ENCODE peak calls at places on chromosomes 2 and 18, in six cellular contexts. K is GM12891, W is K562, U is GM12878, H is A549, F is heart left ventricle. O is an unnamed sample.

GRCh38 chr2:223026357-223027110 is 25.5 kb upstream of the KCNE4 start:
- DNase-seq in K (no peak), W (no peak), U (no peak), H (peak), F (no peak), O (no peak)

GRCh38 chr2:61471905-61472805 is 1.3 kb upstream of the USP34 start:
- DNase-seq in K (no peak), W (peak), U (no peak), H (no peak), F (no peak), O (no peak)

GRCh38 chr18:3608488-3608887 is 158.5 kb downstream of the TGIF1 start:
- DNase-seq in K (no peak), W (no peak), U (no peak), H (no peak), F (no peak), O (no peak)

GRCh38 chr2:18290386-18290785 is 270.1 kb downstream of the RDH14 start:
- DNase-seq in K (no peak), W (no peak), U (no peak), H (no peak), F (no peak), O (no peak)

GRCh38 chr18:8959551-8960135 is 142.9 kb upstream of the NDUFV2 start:
- DNase-seq in K (no peak), W (no peak), U (no peak), H (no peak), F (no peak), O (no peak)

GRCh38 chr2:237434916-237435315 is 21.0 kb upstream of the COL6A3 start:
- DNase-seq in K (no peak), W (peak), U (no peak), H (no peak), F (no peak), O (no peak)

GRCh38 chr2:168801961-168802824 is at the start of gene NOSTRIN:
- DNase-seq in K (no peak), W (peak), U (no peak), H (peak), F (no peak), O (peak)

GRCh38 chr2:174919886-174920595 is 85.1 kb downstream of the CHN1 start:
- DNase-seq in K (no peak), W (no peak), U (no peak), H (no peak), F (no peak), O (no peak)

GRCh38 chr2:12965540-12966269 is 249.0 kb downstream of the TRIB2 start:
- DNase-seq in K (no peak), W (peak), U (no peak), H (no peak), F (no peak), O (no peak)

GRCh38 chr2:19649785-19650380 is 251.9 kb downstream of the TTC32 start:
- DNase-seq in K (no peak), W (no peak), U (no peak), H (no peak), F (no peak), O (no peak)

GRCh38 chr2:156452971-156453370 is 16.8 kb downstream of the GPD2 start:
- DNase-seq in K (no peak), W (no peak), U (no peak), H (no peak), F (no peak), O (no peak)

GRCh38 chr18:54163458-54163857 is 61.0 kb downstream of the MBD2 start:
- DNase-seq in K (no peak), W (no peak), U (no peak), H (no peak), F (no peak), O (no peak)

GRCh38 chr2:32591669-32592463 is 36.0 kb upstream of the TTC27 start:
- DNase-seq in K (no peak), W (no peak), U (peak), H (no peak), F (no peak), O (no peak)

GRCh38 chr2:30583204-30583749 is 136.2 kb downstream of the LCLAT1 start:
- DNase-seq in K (no peak), W (no peak), U (no peak), H (no peak), F (no peak), O (no peak)

GRCh38 chr2:177328056-177328455 is 63.5 kb upstream of the NFE2L2 start:
- DNase-seq in K (no peak), W (no peak), U (no peak), H (no peak), F (no peak), O (no peak)

DNA sequence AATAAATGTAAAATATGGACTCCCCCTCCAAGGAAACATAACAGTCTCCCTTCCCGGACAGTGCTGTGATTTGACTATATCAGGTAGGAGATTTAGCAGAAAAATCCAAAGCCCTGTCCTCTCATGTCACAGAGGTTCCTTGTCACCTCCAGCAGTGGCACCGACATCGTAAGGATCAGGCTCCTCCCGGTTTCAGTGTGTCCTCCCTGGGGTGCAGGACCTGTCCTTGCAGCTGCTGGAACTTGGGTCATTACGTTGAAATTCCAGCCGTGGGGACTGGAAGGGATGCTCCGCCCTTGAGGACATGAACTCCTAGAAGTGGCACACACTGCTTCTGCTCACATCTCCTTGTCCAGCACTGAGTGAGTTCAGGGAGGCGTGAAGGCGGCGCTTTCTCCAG is 101.1 kb upstream of the ODC1 start:
- DNase-seq in K (no peak), W (no peak), U (no peak), H (no peak), F (no peak), O (no peak)
- TF ChIP-seq POLR2A in K (no peak), W (no peak), U (no peak), H (no peak), F (no peak), O (no peak)

GRCh38 chr2:134459706-134460406 is 206.0 kb downstream of the MGAT5 start:
- DNase-seq in K (no peak), W (no peak), U (no peak), H (no peak), F (peak), O (no peak)

GRCh38 chr2:134458950-134459349 is 205.1 kb downstream of the MGAT5 start:
- DNase-seq in K (no peak), W (no peak), U (no peak), H (no peak), F (peak), O (no peak)

GRCh38 chr2:134457353-134457752 is 203.5 kb downstream of the MGAT5 start:
- DNase-seq in K (no peak), W (no peak), U (no peak), H (no peak), F (peak), O (no peak)

GRCh38 chr2:134458454-134458853 is 204.6 kb downstream of the MGAT5 start:
- DNase-seq in K (no peak), W (no peak), U (no peak), H (no peak), F (no peak), O (no peak)

DNA sequence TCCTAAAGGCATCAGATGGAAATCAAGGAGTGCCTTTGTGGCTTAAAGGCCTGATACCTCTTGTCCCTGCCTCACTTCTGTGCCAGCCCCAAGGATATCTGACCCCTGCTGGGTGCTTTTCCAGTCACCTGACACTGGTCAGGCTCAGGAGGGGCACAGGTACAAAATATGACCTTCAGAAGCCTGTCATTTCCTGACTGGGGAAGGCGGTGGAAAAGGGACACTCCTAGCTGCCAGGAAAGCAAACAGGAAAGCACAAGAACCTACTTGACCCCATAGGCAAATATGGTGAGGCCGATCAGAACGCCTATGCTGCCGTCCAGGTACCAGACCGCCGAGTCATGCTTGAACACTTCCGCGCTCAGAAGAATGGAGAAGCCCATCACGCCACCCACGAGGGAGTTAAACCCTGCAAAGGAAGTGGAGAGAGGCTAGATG is 203.9 kb downstream of the MGAT5 start:
- DNase-seq in K (no peak), W (no peak), U (no peak), H (no peak), F (peak), O (no peak)
- TF ChIP-seq POLR2A in K (no peak), W (no peak), U (no peak), H (no peak), F (no peak), O (no peak)

GRCh38 chr2:10448208-10448645 is at the start of gene ODC1:
- DNase-seq in K (no peak), W (peak), U (peak), H (peak), F (peak), O (peak)
- TF ChIP-seq POLR2A in K (no peak), W (no peak), U (peak), H (peak), F (no peak), O (peak)

DNA sequence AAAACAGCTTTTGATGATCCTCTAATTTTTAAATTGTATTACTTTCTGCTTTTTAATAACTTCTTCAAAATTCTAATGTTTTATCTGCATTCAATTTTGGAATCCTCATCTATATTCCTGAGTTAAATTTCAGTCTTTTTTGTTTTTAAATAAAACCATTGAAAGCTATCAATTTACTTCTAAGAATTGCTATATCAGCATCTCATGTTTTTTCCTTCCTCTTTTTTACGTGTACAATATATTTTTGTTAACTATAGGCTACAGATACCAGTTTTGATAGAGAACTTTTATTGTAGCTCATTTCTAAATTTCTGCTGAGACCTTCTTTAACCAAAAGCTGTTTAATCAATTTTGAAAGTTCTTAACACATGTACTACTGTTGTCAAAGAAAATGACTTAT is 84.5 kb downstream of the SS18 start:
- DNase-seq in K (no peak), W (no peak), U (no peak), H (no peak), F (no peak), O (no peak)
- TF ChIP-seq POLR2A in K (no peak), W (no peak), U (no peak), H (no peak), F (no peak), O (no peak)

GRCh38 chr2:65129276-65129612 is 662 bp downstream of the RAB1A start:
- DNase-seq in K (no peak), W (no peak), U (no peak), H (no peak), F (no peak), O (no peak)

GRCh38 chr2:65133626-65134025 is 3.7 kb upstream of the RAB1A start:
- DNase-seq in K (no peak), W (no peak), U (no peak), H (no peak), F (no peak), O (no peak)

GRCh38 chr2:65128297-65129190 is 1.4 kb downstream of the RAB1A start:
- DNase-seq in K (no peak), W (no peak), U (no peak), H (no peak), F (no peak), O (no peak)

GRCh38 chr2:65130440-65131175 is 702 bp upstream of the RAB1A start:
- DNase-seq in K (peak), W (peak), U (peak), H (no peak), F (no peak), O (no peak)

DNA sequence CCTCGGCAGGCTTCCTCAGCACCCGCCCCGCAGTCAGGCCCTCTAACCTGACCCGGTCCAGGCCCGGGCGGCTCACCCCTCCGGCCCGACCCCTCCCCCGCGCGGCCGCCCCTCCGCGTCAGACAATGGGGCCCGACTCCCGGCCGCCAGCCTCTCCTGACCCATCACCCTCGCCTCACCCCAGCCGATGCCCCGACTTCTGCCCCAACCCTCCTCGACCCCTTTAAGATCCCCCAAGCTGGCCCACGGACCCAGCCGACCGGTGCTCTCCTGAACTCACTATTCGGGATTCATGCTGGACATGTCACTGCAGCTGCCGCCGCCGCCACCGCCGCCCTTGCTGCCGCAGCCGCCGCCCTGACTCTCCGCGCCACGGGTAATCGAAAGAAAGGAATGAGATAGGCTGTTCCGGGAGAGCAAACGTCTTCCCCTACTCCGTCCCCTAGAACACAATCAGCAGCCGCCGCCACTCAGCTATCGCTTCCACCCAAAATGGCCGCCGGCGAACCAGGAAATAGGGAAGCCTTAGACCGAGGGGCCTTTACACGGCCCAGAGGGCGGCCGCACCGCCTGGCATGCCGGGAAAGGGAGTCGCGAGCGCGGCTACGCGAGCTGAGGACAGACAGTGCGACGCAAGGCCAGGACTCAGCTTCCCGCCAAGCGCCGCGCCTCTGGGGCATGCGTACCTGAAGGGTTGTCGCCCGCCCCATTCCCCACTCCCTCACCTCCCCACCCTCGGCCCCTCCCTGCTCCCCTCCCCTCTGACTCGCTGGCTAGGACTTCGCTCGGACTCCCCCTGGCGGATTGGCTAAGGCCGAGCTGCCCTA is at the start of gene RAB1A:
- DNase-seq in K (peak), W (peak), U (peak), H (peak), F (peak), O (peak)
- TF ChIP-seq POLR2A in K (peak), W (peak), U (peak), H (peak), F (peak), O (peak)

O was measured in ovary.